ENCODE peak calls at places on chromosomes 7 and 10, in four cellular contexts. U is RPMI8226, Z is right atrium auricular region, O is heart right ventricle. I is an unnamed sample.

GRCh38 chr7:13702261-13702660 is 287.2 kb downstream of the ETV1 start:
- DNase-seq in Z (no peak), O (no peak), U (no peak), I (no peak)

GRCh38 chr7:50962962-50963374 is 180.3 kb upstream of the GRB10 start:
- DNase-seq in O (peak), Z (no peak), U (peak), I (no peak)

GRCh38 chr7:90720970-90721768 is 125.0 kb downstream of the CDK14 start:
- DNase-seq in U (peak), Z (no peak), O (no peak), I (peak)

GRCh38 chr7:20596653-20597052 is 18.8 kb upstream of the ABCB5 start:
- DNase-seq in Z (no peak), O (no peak), U (no peak), I (no peak)

GRCh38 chr10:131777162-131777561 is 123.6 kb upstream of the PPP2R2D start:
- DNase-seq in O (no peak), Z (no peak), U (no peak), I (no peak)

GRCh38 chr7:30986331-30986730 is 22.6 kb downstream of the GHRHR start:
- DNase-seq in Z (no peak), U (no peak), O (no peak), I (no peak)

GRCh38 chr7:25296086-25296485 is 67.8 kb upstream of the NPVF start:
- DNase-seq in Z (no peak), U (no peak), O (no peak), I (no peak)

GRCh38 chr7:90298145-90299038 is 22.7 kb downstream of the FAM237B start:
- DNase-seq in O (no peak), U (peak), Z (no peak), I (peak)

GRCh38 chr7:5296627-5297226 is 14.0 kb downstream of the SLC29A4 start:
- DNase-seq in U (peak), O (no peak), Z (no peak), I (peak)

GRCh38 chr7:69906309-69906995 is 308.2 kb downstream of the AUTS2 start:
- DNase-seq in U (no peak), O (no peak), Z (no peak), I (peak)

GRCh38 chr7:33185786-33186185 is 56.4 kb downstream of the BBS9 start:
- DNase-seq in U (peak), O (no peak), Z (no peak), I (peak)

I was measured in OCI-LY7.